ENCODE peak calls at places on chromosomes 13 and 19, in nine cellular contexts. V is activated CD8-positive, alpha-beta T cell treated with anti-CD3 and anti-CD28 coated beads, Interleukin-2, amount 10 ng/mL, durations not matched to agents 7 days and 5 days; N is B cell; H is NCI-H2029 treated with DMSO at 0.1 percent for 48 hours; J is left colon; I is stimulated activated CD4-positive, alpha-beta T cell treated with anti-CD3 and anti-CD28 coated beads, Interleukin-15, amount 100 ng/mL, for 1 hour; D is ELF-1; S is thoracic aorta; W is dermis blood vessel endothelial cell. Z is an unnamed sample.

GRCh38 chr19:46426035-46426505 is 2.7 kb downstream of the PNMA8C start:
- DNase-seq in N (no peak), J (no peak), W (peak; percentile 27), D (no peak), S (no peak), V (no peak), H (no peak), I (no peak), Z (peak; percentile 44)

GRCh38 chr19:29528350-29528945 is 2.7 kb downstream of the VSTM2B start:
- DNase-seq in J (peak; percentile 38), N (no peak), D (peak; percentile 96), W (peak; percentile 80), S (no peak), H (peak; percentile 15), I (no peak), V (peak; percentile 79), Z (peak; percentile 75)

GRCh38 chr19:34506026-34506370 is 24.4 kb downstream of the WTIP start:
- DNase-seq in I (no peak), S (no peak), H (no peak), W (no peak), N (no peak), D (no peak), J (no peak), V (no peak), Z (no peak)

GRCh38 chr13:30466841-30467252 is 1.1 kb upstream of the HMGB1 start:
- DNase-seq in H (no peak), D (no peak), J (no peak), W (no peak), I (no peak), N (no peak), V (peak; percentile 27), S (no peak), Z (peak; percentile 80)

GRCh38 chr19:29660835-29661234 is 4.4 kb upstream of the PLEKHF1 start:
- DNase-seq in S (no peak), V (no peak), W (no peak), I (no peak), N (no peak), D (no peak), H (no peak), J (no peak), Z (no peak)

GRCh38 chr19:3196064-3196932 is 10.6 kb downstream of the NCLN start:
- DNase-seq in N (no peak), V (no peak), H (no peak), J (no peak), D (no peak), W (no peak), S (no peak), I (no peak), Z (no peak)

GRCh38 chr19:16917401-16917800 is 28.6 kb downstream of the F2RL3 start:
- DNase-seq in N (no peak), J (no peak), V (no peak), H (no peak), W (no peak), I (no peak), S (no peak), D (no peak), Z (no peak)

GRCh38 chr19:21593934-21594844 is 88.8 kb downstream of the ZNF429 start:
- DNase-seq in I (no peak), N (no peak), H (no peak), W (no peak), S (no peak), D (no peak), J (no peak), V (no peak), Z (no peak)

GRCh38 chr13:79593611-79594275 is 112.8 kb downstream of the NDFIP2 start:
- DNase-seq in D (no peak), V (no peak), J (no peak), H (no peak), I (no peak), N (no peak), S (no peak), W (no peak), Z (no peak)

GRCh38 chr13:112619730-112620639 is 32.0 kb upstream of the TUBGCP3 start:
- DNase-seq in S (no peak), V (no peak), I (no peak), N (no peak), H (peak; percentile 46), D (peak; percentile 82), W (peak; percentile 42), J (no peak), Z (no peak)

GRCh38 chr13:57716295-57716694 is 84.8 kb downstream of the PCDH17 start:
- DNase-seq in S (no peak), I (no peak), J (no peak), H (no peak), N (no peak), D (peak; percentile 34), W (no peak), V (no peak), Z (no peak)

GRCh38 chr19:33194527-33194883 is 375 bp downstream of the LRP3 start:
- DNase-seq in V (no peak), H (no peak), I (no peak), W (peak; percentile 16), S (no peak), D (no peak), J (peak; percentile 24), N (no peak), Z (no peak)